ENCODE peak calls at places on chromosome 1, in nine cellular contexts. One of them, this sample, is unnamed. For H3K4me1, the result is how much of the 10 kb centered on the place peaks cover.

GRCh38 chr1:27547220-27548116 is 56.5 kb downstream of the AHDC1 start:
- DNase-seq in heart left ventricle: no peak
- DNase-seq in fibroblast of lung: no peak
- DNase-seq in spleen: no peak
- DNase-seq in colonic mucosa: no peak
- DNase-seq in CD8-positive, alpha-beta memory T cell: no peak
- DNase-seq in small intestine: no peak
- DNase-seq in ovary: no peak
- DNase-seq in tibial artery: no peak
- DNase-seq in this sample: no peak

GRCh38 chr1:101338714-101339430 is 102.1 kb downstream of the S1PR1 start:
- DNase-seq in spleen: no peak
- DNase-seq in small intestine: no peak
- DNase-seq in tibial artery: no peak
- DNase-seq in fibroblast of lung: no peak
- DNase-seq in CD8-positive, alpha-beta memory T cell: no peak
- DNase-seq in colonic mucosa: no peak
- DNase-seq in ovary: no peak
- DNase-seq in heart left ventricle: no peak
- DNase-seq in this sample: no peak

GRCh38 chr1:177723533-177723932 is 246.3 kb downstream of the SEC16B start:
- DNase-seq in ovary: no peak
- DNase-seq in fibroblast of lung: no peak
- DNase-seq in spleen: no peak
- DNase-seq in colonic mucosa: no peak
- DNase-seq in small intestine: no peak
- DNase-seq in heart left ventricle: no peak
- DNase-seq in CD8-positive, alpha-beta memory T cell: no peak
- DNase-seq in tibial artery: no peak
- DNase-seq in this sample: no peak

GRCh38 chr1:209899948-209900347 is 38.1 kb upstream of the SYT14 start:
- DNase-seq in ovary: no peak
- DNase-seq in fibroblast of lung: no peak
- DNase-seq in heart left ventricle: no peak
- DNase-seq in CD8-positive, alpha-beta memory T cell: no peak
- DNase-seq in spleen: no peak
- DNase-seq in colonic mucosa: peak
- DNase-seq in small intestine: peak
- DNase-seq in tibial artery: no peak
- DNase-seq in this sample: no peak

GRCh38 chr1:32276328-32276727 is 15.6 kb upstream of the HDAC1 start:
- DNase-seq in fibroblast of lung: no peak
- DNase-seq in tibial artery: no peak
- DNase-seq in CD8-positive, alpha-beta memory T cell: no peak
- DNase-seq in heart left ventricle: no peak
- DNase-seq in spleen: no peak
- DNase-seq in colonic mucosa: no peak
- DNase-seq in ovary: no peak
- DNase-seq in small intestine: no peak
- DNase-seq in this sample: no peak

GRCh38 chr1:221998781-221999180 is 256.9 kb upstream of the DUSP10 start:
- DNase-seq in tibial artery: no peak
- DNase-seq in heart left ventricle: no peak
- DNase-seq in small intestine: no peak
- DNase-seq in spleen: no peak
- DNase-seq in CD8-positive, alpha-beta memory T cell: no peak
- DNase-seq in fibroblast of lung: no peak
- DNase-seq in ovary: no peak
- DNase-seq in colonic mucosa: no peak
- DNase-seq in this sample: no peak

GRCh38 chr1:55707196-55707595 is 492.0 kb upstream of the USP24 start:
- DNase-seq in spleen: no peak
- DNase-seq in ovary: no peak
- DNase-seq in heart left ventricle: no peak
- DNase-seq in colonic mucosa: no peak
- DNase-seq in small intestine: no peak
- DNase-seq in CD8-positive, alpha-beta memory T cell: no peak
- DNase-seq in fibroblast of lung: no peak
- DNase-seq in tibial artery: no peak
- DNase-seq in this sample: no peak

GRCh38 chr1:42128499-42128898 is 24.7 kb upstream of the GUCA2B start:
- DNase-seq in small intestine: no peak
- DNase-seq in spleen: no peak
- DNase-seq in colonic mucosa: no peak
- DNase-seq in CD8-positive, alpha-beta memory T cell: no peak
- DNase-seq in tibial artery: no peak
- DNase-seq in fibroblast of lung: no peak
- DNase-seq in ovary: no peak
- DNase-seq in heart left ventricle: no peak
- DNase-seq in this sample: no peak

GRCh38 chr1:157773723-157774350 is 3.1 kb downstream of the FCRL2 start:
- DNase-seq in colonic mucosa: peak
- DNase-seq in heart left ventricle: no peak
- DNase-seq in CD8-positive, alpha-beta memory T cell: no peak
- DNase-seq in spleen: no peak
- DNase-seq in ovary: no peak
- DNase-seq in tibial artery: no peak
- DNase-seq in small intestine: peak
- DNase-seq in fibroblast of lung: no peak
- DNase-seq in this sample: no peak

GRCh38 chr1:24418898-24419628 is 3.5 kb downstream of the NIPAL3 start:
- DNase-seq in CD8-positive, alpha-beta memory T cell: peak
- DNase-seq in ovary: no peak
- DNase-seq in spleen: no peak
- DNase-seq in fibroblast of lung: peak
- DNase-seq in tibial artery: no peak
- DNase-seq in colonic mucosa: peak
- DNase-seq in small intestine: peak
- DNase-seq in heart left ventricle: no peak
- DNase-seq in this sample: no peak

GRCh38 chr1:217630711-217631591 is at the start of the genes GPATCH2 and SPATA17:
- DNase-seq in fibroblast of lung: peak
- DNase-seq in small intestine: peak
- DNase-seq in colonic mucosa: peak
- DNase-seq in CD8-positive, alpha-beta memory T cell: peak
- DNase-seq in spleen: peak
- DNase-seq in ovary: peak
- DNase-seq in heart left ventricle: peak
- DNase-seq in tibial artery: peak
- DNase-seq in this sample: peak

GRCh38 chr1:198837276-198838021 is 198.6 kb downstream of the PTPRC start:
- DNase-seq in tibial artery: no peak
- DNase-seq in small intestine: no peak
- DNase-seq in heart left ventricle: no peak
- DNase-seq in fibroblast of lung: no peak
- DNase-seq in CD8-positive, alpha-beta memory T cell: no peak
- DNase-seq in colonic mucosa: peak
- DNase-seq in spleen: no peak
- DNase-seq in ovary: no peak
- DNase-seq in this sample: no peak

GRCh38 chr1:185343306-185343705 is 26.3 kb upstream of the IVNS1ABP start:
- DNase-seq in fibroblast of lung: no peak
- DNase-seq in tibial artery: no peak
- DNase-seq in spleen: no peak
- DNase-seq in colonic mucosa: no peak
- DNase-seq in ovary: no peak
- DNase-seq in heart left ventricle: no peak
- DNase-seq in small intestine: no peak
- DNase-seq in CD8-positive, alpha-beta memory T cell: no peak
- DNase-seq in this sample: no peak

GRCh38 chr1:119773711-119774241 is 5.1 kb upstream of the HMGCS2 start:
- DNase-seq in CD8-positive, alpha-beta memory T cell: no peak
- DNase-seq in small intestine: peak
- DNase-seq in tibial artery: no peak
- DNase-seq in spleen: no peak
- DNase-seq in ovary: no peak
- DNase-seq in heart left ventricle: no peak
- DNase-seq in colonic mucosa: peak
- DNase-seq in fibroblast of lung: peak
- DNase-seq in this sample: no peak

GRCh38 chr1:57489342-57490036 is 65.6 kb upstream of the DAB1 start:
- DNase-seq in CD8-positive, alpha-beta memory T cell: no peak
- DNase-seq in heart left ventricle: no peak
- DNase-seq in fibroblast of lung: peak
- DNase-seq in colonic mucosa: no peak
- DNase-seq in small intestine: no peak
- DNase-seq in tibial artery: no peak
- DNase-seq in spleen: no peak
- DNase-seq in ovary: no peak
- DNase-seq in this sample: no peak

GRCh38 chr1:165843304-165843703 is 15.9 kb downstream of the UCK2 start:
- DNase-seq in fibroblast of lung: peak
- DNase-seq in tibial artery: no peak
- DNase-seq in small intestine: no peak
- DNase-seq in CD8-positive, alpha-beta memory T cell: no peak
- DNase-seq in ovary: no peak
- DNase-seq in colonic mucosa: no peak
- DNase-seq in heart left ventricle: no peak
- DNase-seq in spleen: no peak
- DNase-seq in this sample: no peak

GRCh38 chr1:216847385-216848036 is 124.3 kb upstream of the ESRRG start:
- DNase-seq in spleen: no peak
- DNase-seq in heart left ventricle: no peak
- DNase-seq in ovary: no peak
- DNase-seq in CD8-positive, alpha-beta memory T cell: no peak
- DNase-seq in tibial artery: no peak
- DNase-seq in fibroblast of lung: peak
- DNase-seq in colonic mucosa: no peak
- DNase-seq in small intestine: no peak
- DNase-seq in this sample: no peak

GRCh38 chr1:220956861-220957605 is 77.8 kb downstream of the HLX start:
- DNase-seq in heart left ventricle: no peak
- DNase-seq in small intestine: no peak
- DNase-seq in spleen: no peak
- DNase-seq in ovary: no peak
- DNase-seq in CD8-positive, alpha-beta memory T cell: no peak
- DNase-seq in fibroblast of lung: peak
- DNase-seq in tibial artery: no peak
- DNase-seq in colonic mucosa: no peak
- DNase-seq in this sample: no peak

GRCh38 chr1:38289034-38289433 is 242.4 kb upstream of the POU3F1 start:
- DNase-seq in ovary: no peak
- DNase-seq in tibial artery: no peak
- DNase-seq in small intestine: no peak
- DNase-seq in colonic mucosa: no peak
- DNase-seq in CD8-positive, alpha-beta memory T cell: no peak
- DNase-seq in heart left ventricle: no peak
- DNase-seq in spleen: no peak
- DNase-seq in fibroblast of lung: no peak
- DNase-seq in this sample: no peak

GRCh38 chr1:36094621-36095061 is 5.9 kb downstream of the ADPRS start:
- DNase-seq in small intestine: no peak
- DNase-seq in ovary: peak
- DNase-seq in CD8-positive, alpha-beta memory T cell: no peak
- DNase-seq in tibial artery: peak
- DNase-seq in spleen: peak
- DNase-seq in colonic mucosa: no peak
- DNase-seq in heart left ventricle: no peak
- DNase-seq in fibroblast of lung: no peak
- DNase-seq in this sample: no peak

GRCh38 chr1:154943649-154944421 is 7.3 kb upstream of the PMVK start:
- DNase-seq in colonic mucosa: peak
- DNase-seq in CD8-positive, alpha-beta memory T cell: no peak
- DNase-seq in ovary: no peak
- DNase-seq in fibroblast of lung: peak
- DNase-seq in spleen: no peak
- DNase-seq in tibial artery: no peak
- DNase-seq in heart left ventricle: no peak
- DNase-seq in small intestine: peak
- DNase-seq in this sample: peak

GRCh38 chr1:12566484-12567287 is 51.3 kb downstream of the DHRS3 start:
- DNase-seq in heart left ventricle: no peak
- DNase-seq in ovary: no peak
- DNase-seq in tibial artery: no peak
- DNase-seq in small intestine: no peak
- DNase-seq in spleen: no peak
- DNase-seq in fibroblast of lung: no peak
- DNase-seq in CD8-positive, alpha-beta memory T cell: no peak
- DNase-seq in colonic mucosa: no peak
- DNase-seq in this sample: no peak

GRCh38 chr1:46558141-46558963 is 6.9 kb upstream of the KNCN start:
- DNase-seq in heart left ventricle: no peak
- DNase-seq in ovary: no peak
- DNase-seq in fibroblast of lung: no peak
- DNase-seq in CD8-positive, alpha-beta memory T cell: no peak
- DNase-seq in spleen: peak
- DNase-seq in colonic mucosa: no peak
- DNase-seq in tibial artery: no peak
- DNase-seq in small intestine: no peak
- DNase-seq in this sample: no peak
- H3K27ac ChIP-seq in heart left ventricle: no peak
- H3K27ac ChIP-seq in ovary: no peak
- H3K27ac ChIP-seq in fibroblast of lung: no peak
- H3K27ac ChIP-seq in CD8-positive, alpha-beta memory T cell: no peak
- H3K27ac ChIP-seq in spleen: no peak
- H3K27ac ChIP-seq in colonic mucosa: no peak
- H3K27ac ChIP-seq in tibial artery: no peak
- H3K27ac ChIP-seq in small intestine: no peak
- H3K27ac ChIP-seq in this sample: no peak

GRCh38 chr1:203289281-203289981 is 15.9 kb upstream of the BTG2 start:
- DNase-seq in spleen: peak
- DNase-seq in heart left ventricle: peak
- DNase-seq in small intestine: peak
- DNase-seq in fibroblast of lung: no peak
- DNase-seq in colonic mucosa: peak
- DNase-seq in CD8-positive, alpha-beta memory T cell: peak
- DNase-seq in ovary: no peak
- DNase-seq in tibial artery: no peak
- DNase-seq in this sample: peak
- H3K4me1 ChIP-seq in spleen: half or more
- H3K4me1 ChIP-seq in heart left ventricle: under half
- H3K4me1 ChIP-seq in small intestine: under half
- H3K4me1 ChIP-seq in fibroblast of lung: under half
- H3K4me1 ChIP-seq in colonic mucosa: under half
- H3K4me1 ChIP-seq in CD8-positive, alpha-beta memory T cell: half or more
- H3K4me1 ChIP-seq in ovary: under half
- H3K4me1 ChIP-seq in tibial artery: half or more
- H3K4me1 ChIP-seq in this sample: half or more

DNA sequence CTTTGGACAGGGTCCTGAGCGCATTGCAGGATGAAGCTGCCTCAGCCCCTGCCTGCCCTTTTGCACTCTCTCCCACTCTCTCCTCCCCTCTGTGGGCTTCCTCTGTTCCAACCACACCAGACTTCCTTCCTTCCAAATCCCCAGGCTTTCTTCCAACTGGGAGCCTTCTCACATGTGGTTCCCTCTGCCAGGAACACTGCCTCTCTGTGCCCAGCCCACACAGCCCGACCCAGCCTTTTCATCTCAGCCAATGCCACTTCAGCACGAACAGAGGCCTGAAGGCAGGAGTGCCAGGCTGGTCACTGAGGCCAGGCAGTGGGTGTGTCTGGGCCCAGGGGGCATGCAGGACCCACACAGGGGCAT is 5.9 kb downstream of the SELENON start:
- DNase-seq in CD8-positive, alpha-beta memory T cell: no peak
- DNase-seq in heart left ventricle: peak
- DNase-seq in ovary: no peak
- DNase-seq in spleen: peak
- DNase-seq in fibroblast of lung: peak
- DNase-seq in tibial artery: peak
- DNase-seq in colonic mucosa: no peak
- DNase-seq in small intestine: no peak
- DNase-seq in this sample: peak
- H3K27ac ChIP-seq in CD8-positive, alpha-beta memory T cell: no peak
- H3K27ac ChIP-seq in heart left ventricle: peak
- H3K27ac ChIP-seq in ovary: no peak
- H3K27ac ChIP-seq in spleen: peak
- H3K27ac ChIP-seq in fibroblast of lung: no peak
- H3K27ac ChIP-seq in tibial artery: peak
- H3K27ac ChIP-seq in colonic mucosa: no peak
- H3K27ac ChIP-seq in small intestine: no peak
- H3K27ac ChIP-seq in this sample: peak

GRCh38 chr1:191490303-191490702 is 668.0 kb upstream of the RGS18 start:
- DNase-seq in spleen: no peak
- DNase-seq in ovary: no peak
- DNase-seq in small intestine: no peak
- DNase-seq in fibroblast of lung: no peak
- DNase-seq in tibial artery: no peak
- DNase-seq in heart left ventricle: no peak
- DNase-seq in CD8-positive, alpha-beta memory T cell: no peak
- DNase-seq in colonic mucosa: no peak
- DNase-seq in this sample: no peak
- H3K4me1 ChIP-seq in spleen: under half
- H3K4me1 ChIP-seq in ovary: under half
- H3K4me1 ChIP-seq in small intestine: under half
- H3K4me1 ChIP-seq in fibroblast of lung: under half
- H3K4me1 ChIP-seq in tibial artery: under half
- H3K4me1 ChIP-seq in heart left ventricle: under half
- H3K4me1 ChIP-seq in CD8-positive, alpha-beta memory T cell: under half
- H3K4me1 ChIP-seq in colonic mucosa: under half
- H3K4me1 ChIP-seq in this sample: under half